ENCODE peak calls at places on chromosomes 7 and 10, in nine cellular contexts. J is lower lobe of right lung, I is lower leg skin, O is gastrocnemius medialis, X is fibroblast of pulmonary artery, W is cardiac muscle cell, Q is astrocyte, F is thyroid gland, P is pancreas. N is an unnamed sample.

GRCh38 chr7:128322040-128322643 is 21.6 kb downstream of the RBM28 start:
- DNase-seq in O (no peak), J (no peak), W (peak), X (peak), Q (peak), F (no peak), P (no peak), I (no peak), N (peak)

GRCh38 chr10:15433850-15434537 is 62.9 kb upstream of the FAM171A1 start:
- DNase-seq in Q (peak), P (no peak), X (peak), F (peak), O (no peak), J (no peak), I (no peak), W (peak), N (peak)

GRCh38 chr10:3848768-3849643 is 64.0 kb upstream of the KLF6 start:
- DNase-seq in W (no peak), O (no peak), F (no peak), Q (peak), J (no peak), X (peak), P (no peak), I (no peak), N (no peak)

GRCh38 chr7:130288829-130289228 is 4.1 kb upstream of the CPA4 start:
- DNase-seq in I (peak), P (peak), J (no peak), Q (peak), F (no peak), O (no peak), W (no peak), X (no peak), N (no peak)

GRCh38 chr10:128463991-128464755 is 337.9 kb upstream of the MKI67 start:
- DNase-seq in I (peak), W (peak), X (peak), O (peak), P (no peak), J (no peak), F (no peak), Q (peak), N (no peak)

GRCh38 chr7:128785738-128786137 is 6.0 kb upstream of the CCDC136 start:
- DNase-seq in O (no peak), X (no peak), J (no peak), Q (no peak), P (no peak), W (no peak), F (no peak), I (no peak), N (no peak)

GRCh38 chr7:43634384-43634783 is 51.5 kb downstream of the STK17A start:
- DNase-seq in P (no peak), F (no peak), W (no peak), Q (no peak), X (no peak), J (no peak), O (no peak), I (no peak), N (no peak)

GRCh38 chr7:867406-868188 is 8.8 kb upstream of the GET4 start:
- DNase-seq in X (peak), P (peak), I (peak), F (peak), Q (peak), W (no peak), O (peak), J (peak), N (no peak)

GRCh38 chr7:143104759-143105158 is 27.1 kb upstream of the PIP start:
- DNase-seq in F (no peak), Q (no peak), I (no peak), X (peak), O (no peak), P (no peak), J (no peak), W (peak), N (no peak)

GRCh38 chr7:27143022-27143949 is at the start of gene HOXA5:
- DNase-seq in O (peak), P (peak), X (peak), I (peak), Q (peak), J (no peak), F (no peak), W (peak), N (peak)

GRCh38 chr10:68756246-68756645 is 35.2 kb downstream of the CCAR1 start:
- DNase-seq in X (no peak), O (no peak), I (no peak), P (no peak), W (no peak), F (no peak), Q (no peak), J (no peak), N (no peak)

GRCh38 chr7:133560900-133561299 is 308.0 kb downstream of the EXOC4 start:
- DNase-seq in J (no peak), Q (no peak), F (no peak), X (no peak), P (no peak), I (no peak), W (no peak), O (no peak), N (no peak)

GRCh38 chr7:98283127-98283886 is 1.8 kb downstream of the BRI3 start:
- DNase-seq in J (peak), I (peak), O (peak), X (peak), P (peak), Q (peak), F (no peak), W (peak), N (peak)

GRCh38 chr7:149414745-149415390 is 46.0 kb downstream of the ZNF777 start:
- DNase-seq in F (peak), O (peak), X (peak), I (peak), P (no peak), J (no peak), W (peak), Q (peak), N (no peak)

DNA sequence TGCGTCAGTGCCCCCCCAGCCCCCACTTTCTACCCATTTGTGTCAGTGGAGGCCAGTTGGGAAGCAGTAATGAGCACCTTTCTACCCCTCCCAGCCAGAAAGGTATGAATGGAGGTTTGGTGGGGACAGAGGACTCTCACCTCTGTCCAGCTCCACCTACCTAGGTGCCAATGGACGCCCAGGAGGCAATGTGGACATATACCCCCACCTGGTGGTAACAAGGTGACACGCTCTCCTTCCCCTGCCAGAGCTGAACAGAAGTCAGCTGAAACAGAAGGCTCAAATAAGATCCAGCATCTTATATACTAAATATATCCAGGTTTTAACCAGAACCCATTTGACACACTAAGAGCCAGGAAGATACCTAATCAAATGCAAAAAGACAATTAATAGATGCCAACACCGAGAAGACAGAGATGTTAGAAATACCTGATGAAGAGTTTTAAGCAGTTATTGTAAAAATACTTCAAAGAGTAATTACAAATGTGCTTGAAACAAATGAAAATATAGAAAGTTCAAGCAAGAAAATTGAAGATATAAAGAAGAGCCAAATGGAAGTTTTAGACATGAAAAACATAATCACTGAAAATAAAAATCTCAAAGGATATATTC is 18.4 kb upstream of the SORCS3 start:
- DNase-seq in F (peak), P (no peak), I (no peak), W (no peak), Q (no peak), O (no peak), J (no peak), X (peak), N (peak)
- TF ChIP-seq CTCF in F (peak), P (no peak), I (no peak), W (peak), Q (peak), O (no peak), J (peak), X (peak), N (peak)

DNA sequence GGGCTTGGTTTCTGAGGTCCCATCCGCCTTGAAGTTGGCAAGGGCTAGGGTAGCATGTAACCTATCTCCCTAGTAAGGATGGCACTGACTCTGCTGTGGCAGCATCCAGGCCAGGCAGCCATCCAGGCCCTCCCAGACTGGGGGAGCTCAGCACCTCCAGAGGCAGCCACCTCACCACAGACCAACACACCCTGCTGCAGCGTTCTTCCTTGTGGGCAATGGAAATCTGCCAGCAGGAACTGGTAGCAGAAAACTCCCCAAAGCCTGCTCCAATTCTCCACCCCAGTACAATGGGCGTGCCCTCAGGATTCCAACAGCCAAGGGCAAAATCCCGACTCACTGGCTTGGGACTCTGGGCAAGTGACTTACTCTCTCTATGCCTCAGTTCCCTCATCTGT is 27.5 kb downstream of the DLG5 start:
- DNase-seq in P (no peak), W (peak), Q (peak), O (no peak), X (peak), F (peak), J (peak), I (no peak), N (no peak)
- TF ChIP-seq CTCF in P (no peak), W (no peak), Q (no peak), O (no peak), X (no peak), F (no peak), J (no peak), I (no peak), N (no peak)

GRCh38 chr10:75303045-75303777 is 67.5 kb upstream of the COMTD1 start:
- DNase-seq in O (no peak), J (no peak), Q (no peak), I (no peak), W (no peak), X (no peak), P (no peak), F (no peak), N (no peak)
- TF ChIP-seq CTCF in O (no peak), J (no peak), Q (no peak), I (no peak), W (no peak), X (no peak), P (no peak), F (no peak), N (no peak)

DNA sequence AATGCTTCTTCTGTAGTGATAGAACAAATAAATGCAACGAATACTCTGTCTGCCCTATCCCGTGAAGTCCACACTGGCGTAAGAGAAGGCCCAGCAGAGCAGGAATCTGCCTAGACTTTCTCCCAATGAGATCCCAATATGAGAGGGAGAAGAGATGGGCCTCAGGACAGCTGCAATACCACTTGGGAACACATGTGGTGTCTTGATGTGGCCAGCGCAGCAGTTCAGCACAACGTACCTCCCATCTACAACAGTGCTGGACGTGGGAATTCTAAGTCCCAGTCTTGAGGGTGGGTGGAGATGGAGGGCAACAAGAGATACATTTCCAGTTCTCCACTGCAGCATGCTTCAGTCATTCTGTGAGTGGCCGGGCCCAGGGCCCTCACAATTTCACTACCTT is 45.8 kb downstream of the FIGNL1 start:
- DNase-seq in P (no peak), O (no peak), F (no peak), J (no peak), W (no peak), I (no peak), Q (no peak), X (no peak), N (no peak)
- TF ChIP-seq CTCF in P (no peak), O (no peak), F (no peak), J (no peak), W (no peak), I (no peak), Q (no peak), X (no peak), N (no peak)

GRCh38 chr7:151626422-151627115 is 106.9 kb upstream of the RHEB start:
- DNase-seq in I (no peak), X (no peak), W (peak), F (peak), J (no peak), P (no peak), O (peak), Q (no peak), N (no peak)
- TF ChIP-seq CTCF in I (no peak), X (peak), W (peak), F (peak), J (peak), P (peak), O (peak), Q (peak), N (no peak)

GRCh38 chr7:139108256-139109187 is 998 bp downstream of the ZC3HAV1 start:
- DNase-seq in X (peak), J (peak), P (peak), O (peak), I (no peak), F (peak), W (peak), Q (peak), N (no peak)
- TF ChIP-seq CTCF in X (no peak), J (no peak), P (no peak), O (no peak), I (no peak), F (no peak), W (no peak), Q (no peak), N (no peak)

N was measured in HL-60.